ENCODE peak calls at places on chromosomes 6 and 20, in seven cellular contexts. One of them, this sample, is unnamed.
A peak's percentile ranks its signal among the peaks of the same experiment; 100 is the strongest.

GRCh38 chr6:26249709-26249958 is 115.4 kb upstream of the BTN3A2 start:
- DNase-seq in HCT116: no peak
- DNase-seq in NT2/D1: no peak
- DNase-seq in GM23248: no peak
- DNase-seq in endothelial cell of umbilical vein: peak; percentile 72
- DNase-seq in fibroblast of lung: no peak
- DNase-seq in mammary epithelial cell: peak; percentile 48
- DNase-seq in this sample: no peak

GRCh38 chr6:79821859-79822258 is 125.5 kb downstream of the ELOVL4 start:
- DNase-seq in NT2/D1: no peak
- DNase-seq in mammary epithelial cell: peak; percentile 13
- DNase-seq in fibroblast of lung: no peak
- DNase-seq in GM23248: peak; percentile 33
- DNase-seq in HCT116: no peak
- DNase-seq in endothelial cell of umbilical vein: no peak
- DNase-seq in this sample: no peak

GRCh38 chr20:24648481-24648880 is 179.1 kb downstream of the SYNDIG1 start:
- DNase-seq in endothelial cell of umbilical vein: no peak
- DNase-seq in mammary epithelial cell: no peak
- DNase-seq in GM23248: peak; percentile 42
- DNase-seq in NT2/D1: no peak
- DNase-seq in fibroblast of lung: peak; percentile 77
- DNase-seq in HCT116: no peak
- DNase-seq in this sample: no peak

GRCh38 chr6:100289285-100289684 is 175.4 kb downstream of the SIM1 start:
- DNase-seq in endothelial cell of umbilical vein: no peak
- DNase-seq in fibroblast of lung: no peak
- DNase-seq in HCT116: no peak
- DNase-seq in GM23248: no peak
- DNase-seq in mammary epithelial cell: no peak
- DNase-seq in NT2/D1: no peak
- DNase-seq in this sample: no peak

GRCh38 chr6:159074866-159075265 is 30.1 kb upstream of the TAGAP start:
- DNase-seq in NT2/D1: no peak
- DNase-seq in GM23248: no peak
- DNase-seq in mammary epithelial cell: no peak
- DNase-seq in HCT116: no peak
- DNase-seq in endothelial cell of umbilical vein: no peak
- DNase-seq in fibroblast of lung: no peak
- DNase-seq in this sample: no peak

GRCh38 chr20:62216636-62217566 is 3.2 kb downstream of the HRH3 start:
- DNase-seq in NT2/D1: no peak
- DNase-seq in endothelial cell of umbilical vein: no peak
- DNase-seq in HCT116: no peak
- DNase-seq in mammary epithelial cell: no peak
- DNase-seq in fibroblast of lung: no peak
- DNase-seq in GM23248: no peak
- DNase-seq in this sample: no peak

GRCh38 chr6:67608099-67608749 is 1026.9 kb upstream of the ADGRB3 start:
- DNase-seq in NT2/D1: no peak
- DNase-seq in endothelial cell of umbilical vein: no peak
- DNase-seq in fibroblast of lung: no peak
- DNase-seq in GM23248: no peak
- DNase-seq in mammary epithelial cell: no peak
- DNase-seq in HCT116: no peak
- DNase-seq in this sample: no peak

GRCh38 chr6:169950558-169950957 is 199.1 kb downstream of the ERMARD start:
- DNase-seq in endothelial cell of umbilical vein: no peak
- DNase-seq in fibroblast of lung: peak; percentile 6
- DNase-seq in GM23248: peak; percentile 27
- DNase-seq in mammary epithelial cell: peak; percentile 7
- DNase-seq in NT2/D1: no peak
- DNase-seq in HCT116: peak; percentile 32
- DNase-seq in this sample: no peak

GRCh38 chr6:42254505-42254904 is 36.8 kb upstream of the MRPS10 start:
- DNase-seq in HCT116: no peak
- DNase-seq in mammary epithelial cell: no peak
- DNase-seq in endothelial cell of umbilical vein: no peak
- DNase-seq in GM23248: no peak
- DNase-seq in fibroblast of lung: no peak
- DNase-seq in NT2/D1: no peak
- DNase-seq in this sample: no peak

GRCh38 chr6:91317247-91317646 is 730.4 kb upstream of the MAP3K7 start:
- DNase-seq in GM23248: no peak
- DNase-seq in fibroblast of lung: peak; percentile 43
- DNase-seq in mammary epithelial cell: no peak
- DNase-seq in endothelial cell of umbilical vein: no peak
- DNase-seq in HCT116: no peak
- DNase-seq in NT2/D1: no peak
- DNase-seq in this sample: no peak

GRCh38 chr6:38612386-38612965 is 27.3 kb downstream of the BTBD9 start:
- DNase-seq in NT2/D1: no peak
- DNase-seq in fibroblast of lung: peak; percentile 72
- DNase-seq in endothelial cell of umbilical vein: peak; percentile 1
- DNase-seq in HCT116: no peak
- DNase-seq in GM23248: peak; percentile 80
- DNase-seq in mammary epithelial cell: peak; percentile 10
- DNase-seq in this sample: no peak

GRCh38 chr20:33262658-33263065 is 20.4 kb upstream of the BPIFB1 start:
- DNase-seq in NT2/D1: peak; percentile 40
- DNase-seq in endothelial cell of umbilical vein: peak; percentile 40
- DNase-seq in GM23248: peak; percentile 80
- DNase-seq in HCT116: peak; percentile 62
- DNase-seq in mammary epithelial cell: peak; percentile 54
- DNase-seq in fibroblast of lung: peak; percentile 54
- DNase-seq in this sample: no peak

GRCh38 chr6:15837205-15837604 is 174.4 kb upstream of the DTNBP1 start:
- DNase-seq in fibroblast of lung: no peak
- DNase-seq in endothelial cell of umbilical vein: no peak
- DNase-seq in GM23248: no peak
- DNase-seq in mammary epithelial cell: no peak
- DNase-seq in HCT116: no peak
- DNase-seq in NT2/D1: no peak
- DNase-seq in this sample: no peak

GRCh38 chr6:144215402-144215931 is 65.2 kb downstream of the STX11 start:
- DNase-seq in NT2/D1: no peak
- DNase-seq in GM23248: peak; percentile 70
- DNase-seq in endothelial cell of umbilical vein: no peak
- DNase-seq in fibroblast of lung: peak; percentile 36
- DNase-seq in HCT116: no peak
- DNase-seq in mammary epithelial cell: peak; percentile 17
- DNase-seq in this sample: no peak

GRCh38 chr6:53258076-53258773 is 90.5 kb downstream of the ELOVL5 start:
- DNase-seq in mammary epithelial cell: no peak
- DNase-seq in GM23248: no peak
- DNase-seq in NT2/D1: no peak
- DNase-seq in HCT116: no peak
- DNase-seq in fibroblast of lung: no peak
- DNase-seq in endothelial cell of umbilical vein: no peak
- DNase-seq in this sample: no peak

GRCh38 chr20:60921021-60921622 is 330.9 kb upstream of the CDH4 start:
- DNase-seq in mammary epithelial cell: peak; percentile 18
- DNase-seq in GM23248: no peak
- DNase-seq in HCT116: no peak
- DNase-seq in NT2/D1: peak; percentile 47
- DNase-seq in endothelial cell of umbilical vein: no peak
- DNase-seq in fibroblast of lung: no peak
- DNase-seq in this sample: no peak

GRCh38 chr20:3970016-3970415 is 45.3 kb downstream of the RNF24 start:
- DNase-seq in NT2/D1: no peak
- DNase-seq in GM23248: no peak
- DNase-seq in fibroblast of lung: no peak
- DNase-seq in endothelial cell of umbilical vein: no peak
- DNase-seq in HCT116: no peak
- DNase-seq in mammary epithelial cell: no peak
- DNase-seq in this sample: no peak

GRCh38 chr6:5506575-5506974 is 245.3 kb downstream of the FARS2 start:
- DNase-seq in HCT116: no peak
- DNase-seq in endothelial cell of umbilical vein: no peak
- DNase-seq in fibroblast of lung: no peak
- DNase-seq in GM23248: no peak
- DNase-seq in mammary epithelial cell: no peak
- DNase-seq in NT2/D1: no peak
- DNase-seq in this sample: no peak

GRCh38 chr20:23200914-23201313 is 114.8 kb upstream of the CD93 start:
- DNase-seq in HCT116: peak; percentile 48
- DNase-seq in fibroblast of lung: peak; percentile 22
- DNase-seq in mammary epithelial cell: peak; percentile 45
- DNase-seq in endothelial cell of umbilical vein: no peak
- DNase-seq in GM23248: peak; percentile 30
- DNase-seq in NT2/D1: peak; percentile 15
- DNase-seq in this sample: peak; percentile 35
- H3K9ac ChIP-seq in HCT116: no peak overlapping the region
- H3K9ac ChIP-seq in fibroblast of lung: no peak overlapping the region
- H3K9ac ChIP-seq in mammary epithelial cell: no peak overlapping the region
- H3K9ac ChIP-seq in endothelial cell of umbilical vein: no peak overlapping the region
- H3K9ac ChIP-seq in GM23248: no peak overlapping the region
- H3K9ac ChIP-seq in NT2/D1: no peak overlapping the region
- H3K9ac ChIP-seq in this sample: no peak overlapping the region

GRCh38 chr6:158032354-158032733 is 50.7 kb downstream of the SYNJ2 start:
- DNase-seq in HCT116: no peak
- DNase-seq in fibroblast of lung: no peak
- DNase-seq in GM23248: no peak
- DNase-seq in endothelial cell of umbilical vein: no peak
- DNase-seq in mammary epithelial cell: no peak
- DNase-seq in NT2/D1: no peak
- DNase-seq in this sample: no peak

GRCh38 chr6:158033077-158033750 is 51.6 kb downstream of the SYNJ2 start:
- DNase-seq in endothelial cell of umbilical vein: no peak
- DNase-seq in GM23248: no peak
- DNase-seq in NT2/D1: no peak
- DNase-seq in HCT116: no peak
- DNase-seq in fibroblast of lung: no peak
- DNase-seq in mammary epithelial cell: no peak
- DNase-seq in this sample: no peak

GRCh38 chr6:158031191-158031444 is 49.5 kb downstream of the SYNJ2 start:
- DNase-seq in HCT116: no peak
- DNase-seq in endothelial cell of umbilical vein: no peak
- DNase-seq in mammary epithelial cell: no peak
- DNase-seq in GM23248: no peak
- DNase-seq in fibroblast of lung: no peak
- DNase-seq in NT2/D1: no peak
- DNase-seq in this sample: no peak

GRCh38 chr6:158029668-158030230 is 48.1 kb downstream of the SYNJ2 start:
- DNase-seq in HCT116: no peak
- DNase-seq in fibroblast of lung: no peak
- DNase-seq in endothelial cell of umbilical vein: no peak
- DNase-seq in NT2/D1: no peak
- DNase-seq in GM23248: no peak
- DNase-seq in mammary epithelial cell: no peak
- DNase-seq in this sample: no peak

GRCh38 chr6:158031445-158032353 is 50.0 kb downstream of the SYNJ2 start:
- DNase-seq in HCT116: peak; percentile 54
- DNase-seq in mammary epithelial cell: no peak
- DNase-seq in endothelial cell of umbilical vein: peak; percentile 72
- DNase-seq in fibroblast of lung: peak; percentile 95
- DNase-seq in GM23248: peak; percentile 96
- DNase-seq in NT2/D1: no peak
- DNase-seq in this sample: no peak
- H3K9ac ChIP-seq in HCT116: peak overlapping the region; percentile 22
- H3K9ac ChIP-seq in mammary epithelial cell: no peak overlapping the region
- H3K9ac ChIP-seq in endothelial cell of umbilical vein: peak overlapping the region; percentile 27
- H3K9ac ChIP-seq in fibroblast of lung: peak overlapping the region; percentile 48
- H3K9ac ChIP-seq in GM23248: peak overlapping the region; percentile 83
- H3K9ac ChIP-seq in NT2/D1: no peak overlapping the region
- H3K9ac ChIP-seq in this sample: no peak overlapping the region

GRCh38 chr6:138782243-138782642 is 8.7 kb downstream of the CCDC28A start:
- DNase-seq in NT2/D1: no peak
- DNase-seq in endothelial cell of umbilical vein: peak; percentile 50
- DNase-seq in fibroblast of lung: no peak
- DNase-seq in mammary epithelial cell: no peak
- DNase-seq in HCT116: no peak
- DNase-seq in GM23248: no peak
- DNase-seq in this sample: no peak
- H3K9ac ChIP-seq in NT2/D1: no peak overlapping the region
- H3K9ac ChIP-seq in endothelial cell of umbilical vein: no peak overlapping the region
- H3K9ac ChIP-seq in fibroblast of lung: no peak overlapping the region
- H3K9ac ChIP-seq in mammary epithelial cell: no peak overlapping the region
- H3K9ac ChIP-seq in HCT116: no peak overlapping the region
- H3K9ac ChIP-seq in GM23248: no peak overlapping the region
- H3K9ac ChIP-seq in this sample: no peak overlapping the region

DNA sequence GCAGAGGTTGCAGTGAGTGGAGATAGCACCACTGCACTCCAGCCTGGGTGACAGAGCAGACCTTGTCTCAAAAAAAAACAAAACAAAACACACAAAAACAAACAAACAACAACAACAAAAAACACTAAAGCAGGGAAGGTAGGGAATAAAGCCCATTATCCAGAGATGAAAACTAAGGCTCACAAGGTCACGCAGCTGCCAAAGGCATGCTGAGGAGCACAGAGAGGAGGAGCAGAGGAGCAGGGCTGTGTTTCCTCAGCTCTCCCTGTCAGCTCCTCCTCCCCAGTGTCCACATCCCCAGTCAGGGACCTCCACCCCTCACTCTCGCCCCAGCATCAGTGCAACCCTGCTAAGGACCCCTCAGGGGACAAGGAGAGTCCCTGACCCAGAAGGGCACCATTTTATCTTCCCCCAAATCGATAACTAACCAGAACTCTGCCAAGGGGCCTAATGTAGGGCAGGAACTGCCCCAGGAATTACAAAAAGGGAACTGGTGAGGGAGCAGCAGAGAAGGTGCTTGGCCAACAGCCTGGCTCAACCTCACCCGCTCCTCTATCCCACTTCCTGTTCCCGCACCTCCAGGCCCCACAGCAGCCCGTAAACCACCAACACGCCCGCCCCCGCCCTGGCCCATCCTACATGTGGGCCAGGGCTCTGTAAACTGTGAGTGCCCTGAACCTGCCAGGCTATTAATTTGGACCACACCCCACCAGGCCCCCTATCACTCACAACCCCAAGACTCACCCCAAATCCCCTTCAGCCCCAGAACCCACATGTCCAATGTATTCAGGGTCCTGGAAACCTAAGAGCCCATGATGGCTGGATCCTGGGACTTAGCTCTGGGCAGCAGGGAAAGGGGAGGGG is 9.0 kb downstream of the TEAD3 start:
- DNase-seq in mammary epithelial cell: peak; percentile 52
- DNase-seq in endothelial cell of umbilical vein: no peak
- DNase-seq in NT2/D1: no peak
- DNase-seq in HCT116: no peak
- DNase-seq in fibroblast of lung: peak; percentile 55
- DNase-seq in GM23248: peak; percentile 37
- DNase-seq in this sample: no peak
- H3K9ac ChIP-seq in mammary epithelial cell: peak overlapping the region; percentile 17
- H3K9ac ChIP-seq in endothelial cell of umbilical vein: no peak overlapping the region
- H3K9ac ChIP-seq in NT2/D1: no peak overlapping the region
- H3K9ac ChIP-seq in HCT116: peak overlapping the region; percentile 41
- H3K9ac ChIP-seq in fibroblast of lung: no peak overlapping the region
- H3K9ac ChIP-seq in GM23248: no peak overlapping the region
- H3K9ac ChIP-seq in this sample: peak overlapping the region; percentile 52